ENCODE peak calls at places on chromosome 12, in eight cellular contexts. A, X, I, G, R, Z, F and H are unnamed samples.

GRCh38 chr12:106147956-106148355 is 9.2 kb upstream of the NUAK1 start:
- DNase-seq in Z (peak), G (peak), X (no peak), A (no peak), I (peak), R (no peak), F (no peak), H (no peak)

GRCh38 chr12:53585726-53586125 is 40.5 kb downstream of the ATF7 start:
- DNase-seq in G (no peak), F (no peak), R (no peak), I (no peak), Z (no peak), A (no peak), X (no peak), H (no peak)

GRCh38 chr12:4418913-4419312 is 26.7 kb downstream of the FGF6 start:
- DNase-seq in F (no peak), Z (no peak), A (no peak), R (no peak), X (no peak), G (peak), I (no peak), H (no peak)

GRCh38 chr12:38639625-38640024 is 265.8 kb downstream of the CPNE8 start:
- DNase-seq in A (no peak), R (no peak), F (no peak), X (no peak), Z (no peak), G (no peak), I (no peak), H (no peak)

GRCh38 chr12:50734409-50735263 is 29.3 kb upstream of the ATF1 start:
- DNase-seq in G (no peak), I (no peak), R (peak), Z (no peak), X (peak), A (peak), F (peak), H (no peak)

GRCh38 chr12:26122681-26123481 is 2.0 kb downstream of the BHLHE41 start:
- DNase-seq in G (peak), F (peak), Z (peak), R (peak), I (peak), X (peak), A (no peak), H (no peak)

GRCh38 chr12:52871291-52871961 is 22.6 kb upstream of the KRT78 start:
- DNase-seq in X (peak), G (no peak), F (peak), R (peak), I (no peak), Z (peak), A (no peak), H (peak)

GRCh38 chr12:26874501-26875296 is 41.7 kb upstream of the ITPR2 start:
- DNase-seq in X (no peak), R (no peak), I (no peak), A (no peak), Z (no peak), F (no peak), G (no peak), H (no peak)

GRCh38 chr12:62643470-62643869 is 176.8 kb downstream of the MON2 start:
- DNase-seq in R (peak), F (peak), Z (no peak), X (no peak), A (no peak), I (no peak), G (no peak), H (peak)

GRCh38 chr12:77796775-77797174 is 33.9 kb upstream of the NAV3 start:
- DNase-seq in G (no peak), Z (no peak), F (peak), I (no peak), R (peak), A (no peak), X (no peak), H (peak)

GRCh38 chr12:80442426-80443222 is 1.4 kb upstream of the PTPRQ start:
- DNase-seq in G (no peak), I (no peak), A (no peak), F (no peak), Z (no peak), R (peak), X (no peak), H (no peak)

GRCh38 chr12:85656561-85656960 is 179.6 kb downstream of the RASSF9 start:
- DNase-seq in G (no peak), X (no peak), Z (no peak), F (no peak), A (no peak), I (no peak), R (no peak), H (no peak)

GRCh38 chr12:115895247-115895646 is 382.2 kb downstream of the MED13L start:
- DNase-seq in R (no peak), Z (no peak), F (peak), A (no peak), I (no peak), G (no peak), X (peak), H (no peak)

GRCh38 chr12:112985655-112986290 is 7.5 kb downstream of the OAS2 start:
- DNase-seq in F (no peak), G (no peak), A (no peak), X (no peak), R (no peak), Z (no peak), I (peak), H (no peak)

GRCh38 chr12:116368196-116369194 is 91.0 kb upstream of the MED13L start:
- DNase-seq in G (no peak), R (no peak), Z (no peak), I (no peak), X (peak), F (no peak), A (no peak), H (no peak)

GRCh38 chr12:93918262-93918661 is 230.1 kb upstream of the PLXNC1 start:
- DNase-seq in I (no peak), G (no peak), Z (peak), A (no peak), X (no peak), R (peak), F (peak), H (peak)

GRCh38 chr12:123941485-123942276 is 30.9 kb downstream of the CCDC92 start:
- DNase-seq in F (peak), G (peak), I (no peak), Z (no peak), A (no peak), R (no peak), X (no peak), H (no peak)

GRCh38 chr12:12885060-12885792 is 6.1 kb upstream of the GPRC5A start:
- DNase-seq in I (no peak), F (no peak), Z (no peak), R (peak), G (no peak), A (no peak), X (no peak), H (no peak)

GRCh38 chr12:16531623-16532022 is 74.3 kb downstream of the LMO3 start:
- DNase-seq in G (no peak), R (peak), A (no peak), X (no peak), Z (no peak), I (no peak), F (no peak), H (peak)

GRCh38 chr12:119182701-119183493 is 4.2 kb downstream of the HSPB8 start:
- DNase-seq in Z (no peak), I (no peak), G (no peak), F (no peak), A (no peak), R (peak), X (no peak), H (no peak)

GRCh38 chr12:43973385-43973784 is 137.5 kb downstream of the TMEM117 start:
- DNase-seq in X (no peak), I (no peak), A (no peak), R (no peak), G (no peak), Z (no peak), F (no peak), H (no peak)

GRCh38 chr12:122304924-122305323 is 38.6 kb upstream of the VPS33A start:
- DNase-seq in F (no peak), G (no peak), A (no peak), R (no peak), Z (no peak), I (no peak), X (no peak), H (no peak)

GRCh38 chr12:13744566-13744965 is 236.8 kb downstream of the GRIN2B start:
- DNase-seq in X (no peak), Z (no peak), A (no peak), R (no peak), I (no peak), F (no peak), G (no peak), H (no peak)

GRCh38 chr12:47736877-47737676 is 11.8 kb upstream of the ENDOU start:
- DNase-seq in I (peak), X (no peak), G (peak), R (peak), A (no peak), Z (peak), F (peak), H (no peak)

GRCh38 chr12:50249464-50250229 is 33.7 kb downstream of the LIMA1 start:
- DNase-seq in I (no peak), A (no peak), Z (no peak), G (no peak), X (no peak), F (no peak), R (peak), H (peak)

GRCh38 chr12:64733857-64734256 is 25.3 kb downstream of the GNS start:
- DNase-seq in A (no peak), R (no peak), G (peak), Z (peak), X (peak), F (peak), I (no peak), H (peak)

GRCh38 chr12:124632510-124632909 is 65.1 kb upstream of the NCOR2 start:
- DNase-seq in I (no peak), X (no peak), F (no peak), Z (no peak), R (peak), G (no peak), A (no peak), H (no peak)

GRCh38 chr12:92553389-92553788 is 149.4 kb upstream of the PLEKHG7 start:
- DNase-seq in I (peak), Z (peak), F (no peak), X (peak), G (peak), A (no peak), R (no peak), H (no peak)

GRCh38 chr12:97748298-97748697 is 285.7 kb downstream of the RMST start:
- DNase-seq in X (no peak), I (no peak), F (no peak), A (no peak), R (no peak), Z (no peak), G (no peak), H (no peak)

GRCh38 chr12:52308807-52309425 is 12.3 kb downstream of the KRT83 start:
- DNase-seq in G (peak), R (no peak), I (peak), Z (no peak), X (no peak), A (no peak), F (no peak), H (no peak)

GRCh38 chr12:111033281-111034147 is 113.1 kb upstream of the MYL2 start:
- DNase-seq in R (no peak), X (no peak), G (no peak), F (no peak), Z (no peak), I (peak), A (no peak), H (no peak)

GRCh38 chr12:114916531-114916930 is 232.6 kb upstream of the TBX3 start:
- DNase-seq in X (no peak), G (no peak), Z (no peak), I (no peak), R (peak), A (no peak), F (peak), H (no peak)

GRCh38 chr12:19712041-19712440 is 272.7 kb downstream of the AEBP2 start:
- DNase-seq in Z (no peak), R (peak), F (peak), A (no peak), G (no peak), I (no peak), X (no peak), H (no peak)